ENCODE peak calls at places on chromosomes 16 and 17, in five cellular contexts. One of them, this sample, is unnamed.

GRCh38 chr16:61798741-61799140 is 237.5 kb downstream of the CDH8 start:
- DNase-seq in heart left ventricle: no peak
- DNase-seq in PC-3: no peak
- DNase-seq in RWPE1: no peak
- DNase-seq in neural crest cell: no peak
- DNase-seq in this sample: no peak

GRCh38 chr17:80063815-80064585 is 27.6 kb downstream of the CCDC40 start:
- DNase-seq in heart left ventricle: no peak
- DNase-seq in PC-3: peak
- DNase-seq in RWPE1: peak
- DNase-seq in neural crest cell: no peak
- DNase-seq in this sample: peak

GRCh38 chr16:9053006-9053601 is 38.3 kb upstream of the HAPSTR1 start:
- DNase-seq in heart left ventricle: peak
- DNase-seq in PC-3: peak
- DNase-seq in RWPE1: peak
- DNase-seq in neural crest cell: peak
- DNase-seq in this sample: peak

GRCh38 chr17:50905460-50905803 is 39.3 kb upstream of the TOB1 start:
- DNase-seq in heart left ventricle: no peak
- DNase-seq in PC-3: no peak
- DNase-seq in RWPE1: no peak
- DNase-seq in neural crest cell: no peak
- DNase-seq in this sample: no peak

GRCh38 chr16:3183445-3184139 is 4.4 kb upstream of the OR1F1 start:
- DNase-seq in heart left ventricle: no peak
- DNase-seq in PC-3: no peak
- DNase-seq in RWPE1: no peak
- DNase-seq in neural crest cell: no peak
- DNase-seq in this sample: no peak

GRCh38 chr16:89491238-89491869 is 993 bp upstream of the ANKRD11 start:
- DNase-seq in heart left ventricle: no peak
- DNase-seq in PC-3: peak
- DNase-seq in RWPE1: no peak
- DNase-seq in neural crest cell: no peak
- DNase-seq in this sample: no peak

GRCh38 chr16:74107795-74108610 is 188.6 kb upstream of the PSMD7 start:
- DNase-seq in heart left ventricle: peak
- DNase-seq in PC-3: peak
- DNase-seq in RWPE1: peak
- DNase-seq in neural crest cell: peak
- DNase-seq in this sample: peak

GRCh38 chr17:74968361-74968780 is 4.2 kb downstream of the HID1 start:
- DNase-seq in heart left ventricle: no peak
- DNase-seq in PC-3: peak
- DNase-seq in RWPE1: no peak
- DNase-seq in neural crest cell: no peak
- DNase-seq in this sample: peak

GRCh38 chr16:53792161-53792951 is 88.4 kb downstream of the FTO start:
- DNase-seq in heart left ventricle: no peak
- DNase-seq in PC-3: no peak
- DNase-seq in RWPE1: no peak
- DNase-seq in neural crest cell: no peak
- DNase-seq in this sample: no peak

GRCh38 chr17:550041-550398 is 164.6 kb downstream of the VPS53 start:
- DNase-seq in heart left ventricle: no peak
- DNase-seq in PC-3: no peak
- DNase-seq in RWPE1: peak
- DNase-seq in neural crest cell: no peak
- DNase-seq in this sample: no peak

GRCh38 chr17:32570081-32570396 is 83.2 kb downstream of the CDK5R1 start:
- DNase-seq in heart left ventricle: no peak
- DNase-seq in PC-3: no peak
- DNase-seq in RWPE1: no peak
- DNase-seq in neural crest cell: no peak
- DNase-seq in this sample: no peak

GRCh38 chr17:31442860-31443259 is 51.4 kb downstream of the RAB11FIP4 start:
- DNase-seq in heart left ventricle: no peak
- DNase-seq in PC-3: no peak
- DNase-seq in RWPE1: no peak
- DNase-seq in neural crest cell: no peak
- DNase-seq in this sample: no peak

GRCh38 chr17:59434429-59434828 is 103.0 kb downstream of the YPEL2 start:
- DNase-seq in heart left ventricle: no peak
- DNase-seq in PC-3: no peak
- DNase-seq in RWPE1: no peak
- DNase-seq in neural crest cell: no peak
- DNase-seq in this sample: no peak

GRCh38 chr16:58814348-58814801 is 80.3 kb upstream of the GOT2 start:
- DNase-seq in heart left ventricle: peak
- DNase-seq in PC-3: peak
- DNase-seq in RWPE1: peak
- DNase-seq in neural crest cell: peak
- DNase-seq in this sample: peak

GRCh38 chr17:30238387-30239088 is 3.0 kb upstream of the SLC6A4 start:
- DNase-seq in heart left ventricle: no peak
- DNase-seq in PC-3: no peak
- DNase-seq in RWPE1: no peak
- DNase-seq in neural crest cell: no peak
- DNase-seq in this sample: no peak

GRCh38 chr17:51298508-51299371 is 38.4 kb downstream of the UTP18 start:
- DNase-seq in heart left ventricle: no peak
- DNase-seq in PC-3: peak
- DNase-seq in RWPE1: peak
- DNase-seq in neural crest cell: peak
- DNase-seq in this sample: no peak

GRCh38 chr17:50209472-50210248 is 8.2 kb upstream of the COL1A1 start:
- DNase-seq in heart left ventricle: peak
- DNase-seq in PC-3: no peak
- DNase-seq in RWPE1: no peak
- DNase-seq in neural crest cell: peak
- DNase-seq in this sample: peak

GRCh38 chr16:11738742-11739544 is 3.7 kb downstream of the TXNDC11 start:
- DNase-seq in heart left ventricle: no peak
- DNase-seq in PC-3: no peak
- DNase-seq in RWPE1: no peak
- DNase-seq in neural crest cell: no peak
- DNase-seq in this sample: no peak

GRCh38 chr16:73202176-73202729 is 154.3 kb upstream of the ZFHX3 start:
- DNase-seq in heart left ventricle: no peak
- DNase-seq in PC-3: no peak
- DNase-seq in RWPE1: no peak
- DNase-seq in neural crest cell: no peak
- DNase-seq in this sample: peak

GRCh38 chr17:67096609-67097008 is 52.3 kb downstream of the CACNG1 start:
- DNase-seq in heart left ventricle: no peak
- DNase-seq in PC-3: no peak
- DNase-seq in RWPE1: no peak
- DNase-seq in neural crest cell: no peak
- DNase-seq in this sample: no peak

DNA sequence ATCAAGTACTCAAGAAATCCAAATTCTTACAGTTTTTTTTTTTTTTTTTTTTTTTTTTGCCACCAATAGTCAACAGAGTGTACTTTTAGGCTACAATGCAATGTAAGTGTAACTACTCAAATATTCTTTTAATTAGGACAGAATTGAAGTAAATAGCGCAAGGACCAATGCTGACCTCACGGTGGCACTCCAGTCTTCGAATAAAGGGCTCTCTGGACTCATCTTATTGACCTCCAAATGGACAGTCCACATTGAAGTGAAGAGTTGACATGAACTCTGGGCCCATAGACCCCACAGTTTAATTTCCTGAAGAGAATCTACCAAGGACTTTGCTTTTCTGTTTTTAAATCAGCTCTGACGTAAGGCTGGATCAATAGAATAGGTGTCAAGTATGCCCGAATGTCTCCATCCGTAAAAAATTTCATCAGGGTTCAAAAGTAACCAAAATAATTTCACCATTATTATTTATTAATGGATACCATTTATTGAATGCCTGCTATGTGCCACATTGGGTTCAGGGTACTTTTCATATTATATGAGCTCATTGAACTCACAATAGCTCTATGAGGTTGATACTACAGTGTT is 7.3 kb upstream of the DDX52 start:
- DNase-seq in heart left ventricle: no peak
- DNase-seq in PC-3: peak
- DNase-seq in RWPE1: peak
- DNase-seq in neural crest cell: peak
- DNase-seq in this sample: peak
- TF ChIP-seq CTCF in heart left ventricle: peak
- TF ChIP-seq CTCF in PC-3: peak
- TF ChIP-seq CTCF in RWPE1: peak
- TF ChIP-seq CTCF in neural crest cell: peak
- TF ChIP-seq CTCF in this sample: peak

GRCh38 chr17:34579979-34580684 is 750 bp downstream of the TMEM132E start:
- DNase-seq in heart left ventricle: peak
- DNase-seq in PC-3: no peak
- DNase-seq in RWPE1: no peak
- DNase-seq in neural crest cell: no peak
- DNase-seq in this sample: no peak

GRCh38 chr17:34579017-34579946 is at the start of gene TMEM132E:
- DNase-seq in heart left ventricle: peak
- DNase-seq in PC-3: no peak
- DNase-seq in RWPE1: no peak
- DNase-seq in neural crest cell: no peak
- DNase-seq in this sample: no peak

GRCh38 chr17:34582185-34582900 is 3.0 kb downstream of the TMEM132E start:
- DNase-seq in heart left ventricle: no peak
- DNase-seq in PC-3: no peak
- DNase-seq in RWPE1: no peak
- DNase-seq in neural crest cell: no peak
- DNase-seq in this sample: no peak

GRCh38 chr17:34581446-34582184 is 2.2 kb downstream of the TMEM132E start:
- DNase-seq in heart left ventricle: no peak
- DNase-seq in PC-3: no peak
- DNase-seq in RWPE1: no peak
- DNase-seq in neural crest cell: no peak
- DNase-seq in this sample: no peak

DNA sequence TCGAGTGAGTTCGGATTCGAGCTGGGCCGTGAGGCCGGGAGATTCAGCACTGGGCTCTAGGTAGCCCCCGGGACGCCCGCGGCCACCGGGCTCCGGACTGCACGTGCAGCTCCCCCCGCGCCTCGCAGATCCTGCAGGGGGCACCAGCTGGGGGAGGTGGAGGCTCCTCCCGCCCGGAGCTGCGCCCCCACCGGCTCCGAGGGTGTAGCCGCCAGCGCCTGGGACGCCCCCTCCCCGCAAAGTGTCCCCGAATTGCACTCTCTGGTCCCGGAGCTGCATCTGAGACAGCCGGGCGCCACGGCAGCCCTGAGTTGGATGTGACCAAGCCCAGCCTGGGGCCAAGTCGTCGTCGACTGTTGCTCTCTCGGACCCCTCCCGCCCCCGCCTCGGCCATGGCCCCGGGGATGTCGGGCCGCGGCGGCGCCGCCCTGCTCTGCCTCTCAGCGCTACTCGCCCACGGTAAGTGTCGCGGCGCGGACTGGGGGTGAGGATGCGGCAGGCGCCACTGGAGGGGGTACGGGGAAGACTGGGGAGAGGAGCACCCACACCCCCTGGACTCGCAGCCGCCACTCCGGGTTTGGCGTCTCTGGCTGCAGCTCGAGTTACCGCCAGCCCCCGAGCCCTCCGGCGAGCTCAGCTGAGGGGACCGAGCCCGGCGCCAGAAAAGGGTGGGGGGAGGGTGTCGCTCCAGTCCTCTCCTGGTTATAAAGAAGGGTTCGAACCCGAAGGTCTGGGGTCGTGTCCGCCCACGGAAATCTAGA is 1.5 kb downstream of the TMEM132E start:
- DNase-seq in heart left ventricle: no peak
- DNase-seq in PC-3: no peak
- DNase-seq in RWPE1: no peak
- DNase-seq in neural crest cell: no peak
- DNase-seq in this sample: no peak
- TF ChIP-seq CTCF in heart left ventricle: no peak
- TF ChIP-seq CTCF in PC-3: no peak
- TF ChIP-seq CTCF in RWPE1: no peak
- TF ChIP-seq CTCF in neural crest cell: no peak
- TF ChIP-seq CTCF in this sample: no peak

GRCh38 chr17:57737450-57737849 is 7.6 kb downstream of the CCDC182 start:
- DNase-seq in heart left ventricle: no peak
- DNase-seq in PC-3: no peak
- DNase-seq in RWPE1: no peak
- DNase-seq in neural crest cell: no peak
- DNase-seq in this sample: no peak

GRCh38 chr17:57735230-57735629 is 9.9 kb downstream of the CCDC182 start:
- DNase-seq in heart left ventricle: no peak
- DNase-seq in PC-3: no peak
- DNase-seq in RWPE1: no peak
- DNase-seq in neural crest cell: no peak
- DNase-seq in this sample: no peak

GRCh38 chr17:57732062-57732461 is 13.0 kb downstream of the CCDC182 start:
- DNase-seq in heart left ventricle: no peak
- DNase-seq in PC-3: no peak
- DNase-seq in RWPE1: no peak
- DNase-seq in neural crest cell: no peak
- DNase-seq in this sample: no peak

GRCh38 chr17:57733085-57733484 is 12.0 kb downstream of the CCDC182 start:
- DNase-seq in heart left ventricle: no peak
- DNase-seq in PC-3: no peak
- DNase-seq in RWPE1: no peak
- DNase-seq in neural crest cell: no peak
- DNase-seq in this sample: no peak

GRCh38 chr17:57735707-57736106 is 9.4 kb downstream of the CCDC182 start:
- DNase-seq in heart left ventricle: no peak
- DNase-seq in PC-3: peak
- DNase-seq in RWPE1: peak
- DNase-seq in neural crest cell: no peak
- DNase-seq in this sample: no peak
- TF ChIP-seq CTCF in heart left ventricle: no peak
- TF ChIP-seq CTCF in PC-3: peak
- TF ChIP-seq CTCF in RWPE1: no peak
- TF ChIP-seq CTCF in neural crest cell: peak
- TF ChIP-seq CTCF in this sample: no peak

DNA sequence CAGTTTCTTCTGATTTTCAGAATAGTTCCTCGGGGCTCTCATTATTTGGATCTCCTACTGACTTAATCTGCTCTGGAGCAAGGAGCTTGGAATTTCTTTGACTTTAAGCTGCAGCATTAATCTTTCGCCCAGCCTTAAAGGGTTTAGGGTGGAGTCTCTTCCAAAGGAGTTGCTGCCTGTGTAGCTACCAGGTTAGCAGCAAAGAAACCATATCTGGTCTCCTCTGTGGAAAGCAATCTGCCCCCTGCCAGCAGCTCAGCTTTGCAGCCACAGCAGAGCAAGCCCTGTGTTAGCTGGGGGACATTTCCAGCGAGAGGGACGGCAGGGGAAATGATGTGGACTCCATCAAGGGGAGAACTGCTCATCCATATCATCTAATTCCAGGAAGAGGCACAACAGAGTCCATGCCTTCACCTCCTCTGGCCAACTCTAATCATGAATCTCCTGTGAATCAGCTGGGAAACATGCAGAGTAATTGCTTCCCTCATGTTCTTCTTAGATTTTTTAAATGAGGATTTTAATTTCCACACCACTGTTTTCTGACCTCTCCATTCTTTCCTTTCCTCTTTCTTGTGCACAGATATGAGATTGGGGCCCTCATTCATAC is 827.6 kb upstream of the CA10 start:
- DNase-seq in heart left ventricle: no peak
- DNase-seq in PC-3: no peak
- DNase-seq in RWPE1: no peak
- DNase-seq in neural crest cell: no peak
- DNase-seq in this sample: no peak
- TF ChIP-seq CTCF in heart left ventricle: no peak
- TF ChIP-seq CTCF in PC-3: no peak
- TF ChIP-seq CTCF in RWPE1: no peak
- TF ChIP-seq CTCF in neural crest cell: no peak
- TF ChIP-seq CTCF in this sample: no peak

GRCh38 chr17:48908047-48908843 is at the start of gene UBE2Z:
- DNase-seq in heart left ventricle: peak
- DNase-seq in PC-3: peak
- DNase-seq in RWPE1: peak
- DNase-seq in neural crest cell: peak
- DNase-seq in this sample: peak
- TF ChIP-seq CTCF in heart left ventricle: no peak
- TF ChIP-seq CTCF in PC-3: peak
- TF ChIP-seq CTCF in RWPE1: no peak
- TF ChIP-seq CTCF in neural crest cell: no peak
- TF ChIP-seq CTCF in this sample: peak

This sample was measured in mucosa of descending colon.